ENCODE peak calls at places on chromosomes 11 and 22, in four cellular contexts. E, K, V and P are unnamed samples.

GRCh38 chr11:120183701-120184141 is 27.1 kb upstream of the OAF start:
- DNase-seq in K (no peak), E (no peak), V (no peak), P (no peak)

GRCh38 chr11:99693941-99694492 is 673.3 kb downstream of the CNTN5 start:
- DNase-seq in K (no peak), V (no peak), E (no peak), P (no peak)

GRCh38 chr22:25350551-25350971 is 131.1 kb downstream of the CRYBB2 start:
- DNase-seq in K (no peak), E (no peak), V (no peak), P (no peak)

GRCh38 chr11:111019449-111019848 is 226.1 kb upstream of the POU2AF2 start:
- DNase-seq in V (no peak), E (no peak), K (no peak), P (no peak)

GRCh38 chr22:37824674-37825641 is 1.8 kb downstream of the GALR3 start:
- DNase-seq in E (no peak), K (no peak), V (peak; percentile 60), P (no peak)

GRCh38 chr11:121336279-121336947 is 43.8 kb downstream of the SC5D start:
- DNase-seq in V (peak; percentile 33), E (no peak), K (no peak), P (no peak)

GRCh38 chr11:68215524-68216170 is 2.6 kb upstream of the KMT5B start:
- DNase-seq in K (no peak), V (no peak), E (no peak), P (no peak)

GRCh38 chr11:115745545-115746265 is 241.5 kb upstream of the CADM1 start:
- DNase-seq in E (no peak), V (no peak), K (no peak), P (no peak)

GRCh38 chr11:18752502-18752901 is 26.5 kb upstream of the IGSF22 start:
- DNase-seq in K (no peak), V (no peak), E (no peak), P (no peak)

GRCh38 chr11:112518371-112518770 is 257.7 kb upstream of the PLET1 start:
- DNase-seq in E (no peak), K (no peak), V (no peak), P (no peak)

GRCh38 chr11:6681949-6682348 is 1.2 kb downstream of the MRPL17 start:
- DNase-seq in V (peak; percentile 25), E (no peak), K (no peak), P (no peak)

GRCh38 chr11:1156506-1157340 is 1.0 kb upstream of the MUC5AC start:
- DNase-seq in E (peak; percentile 13), K (no peak), V (no peak), P (no peak)

GRCh38 chr11:74844072-74844471 is 95.4 kb downstream of the RNF169 start:
- DNase-seq in E (no peak), K (no peak), V (no peak), P (no peak)

GRCh38 chr11:32312865-32313403 is 122.4 kb downstream of the WT1 start:
- DNase-seq in V (peak; percentile 51), K (no peak), E (no peak), P (no peak)